ENCODE peak calls at places on chromosomes 5 and 9, in seven cellular contexts. One of them, this sample, is unnamed.

GRCh38 chr5:94423411-94423810 is 195.0 kb downstream of the KIAA0825 start:
- DNase-seq in heart left ventricle: no peak
- DNase-seq in prostate gland: no peak
- DNase-seq in lung: no peak
- DNase-seq in adrenal gland: no peak
- DNase-seq in gastrocnemius medialis: no peak
- DNase-seq in fibroblast of lung: no peak
- DNase-seq in this sample: no peak

GRCh38 chr5:43320846-43321245 is 7.6 kb upstream of the HMGCS1 start:
- DNase-seq in adrenal gland: no peak
- DNase-seq in heart left ventricle: no peak
- DNase-seq in prostate gland: no peak
- DNase-seq in gastrocnemius medialis: no peak
- DNase-seq in lung: no peak
- DNase-seq in fibroblast of lung: no peak
- DNase-seq in this sample: no peak

GRCh38 chr5:37120270-37120669 is 128.9 kb downstream of the CPLANE1 start:
- DNase-seq in fibroblast of lung: no peak
- DNase-seq in adrenal gland: no peak
- DNase-seq in gastrocnemius medialis: no peak
- DNase-seq in heart left ventricle: no peak
- DNase-seq in prostate gland: no peak
- DNase-seq in lung: no peak
- DNase-seq in this sample: no peak

GRCh38 chr5:96794757-96795156 is 13.0 kb downstream of the ERAP1 start:
- DNase-seq in heart left ventricle: no peak
- DNase-seq in fibroblast of lung: no peak
- DNase-seq in adrenal gland: no peak
- DNase-seq in lung: no peak
- DNase-seq in prostate gland: no peak
- DNase-seq in gastrocnemius medialis: no peak
- DNase-seq in this sample: no peak

GRCh38 chr9:97470076-97470475 is 31.4 kb upstream of the TMOD1 start:
- DNase-seq in prostate gland: no peak
- DNase-seq in adrenal gland: peak
- DNase-seq in gastrocnemius medialis: no peak
- DNase-seq in heart left ventricle: no peak
- DNase-seq in fibroblast of lung: no peak
- DNase-seq in lung: no peak
- DNase-seq in this sample: no peak

GRCh38 chr5:146474040-146474439 is 26.9 kb downstream of the TCERG1 start:
- DNase-seq in adrenal gland: no peak
- DNase-seq in prostate gland: no peak
- DNase-seq in lung: no peak
- DNase-seq in gastrocnemius medialis: no peak
- DNase-seq in heart left ventricle: no peak
- DNase-seq in fibroblast of lung: no peak
- DNase-seq in this sample: no peak

GRCh38 chr5:39702928-39703327 is 278.1 kb upstream of the DAB2 start:
- DNase-seq in prostate gland: no peak
- DNase-seq in adrenal gland: no peak
- DNase-seq in heart left ventricle: no peak
- DNase-seq in lung: no peak
- DNase-seq in gastrocnemius medialis: no peak
- DNase-seq in fibroblast of lung: no peak
- DNase-seq in this sample: no peak

GRCh38 chr5:61625682-61626620 is 293.9 kb downstream of the ZSWIM6 start:
- DNase-seq in prostate gland: peak
- DNase-seq in heart left ventricle: peak
- DNase-seq in lung: peak
- DNase-seq in gastrocnemius medialis: peak
- DNase-seq in adrenal gland: peak
- DNase-seq in fibroblast of lung: peak
- DNase-seq in this sample: no peak

GRCh38 chr5:54159837-54160215 is 150.5 kb downstream of the ARL15 start:
- DNase-seq in prostate gland: no peak
- DNase-seq in lung: no peak
- DNase-seq in adrenal gland: no peak
- DNase-seq in heart left ventricle: no peak
- DNase-seq in gastrocnemius medialis: no peak
- DNase-seq in fibroblast of lung: no peak
- DNase-seq in this sample: no peak

GRCh38 chr5:36492998-36493655 is 113.3 kb upstream of the SLC1A3 start:
- DNase-seq in prostate gland: no peak
- DNase-seq in adrenal gland: no peak
- DNase-seq in gastrocnemius medialis: no peak
- DNase-seq in heart left ventricle: no peak
- DNase-seq in fibroblast of lung: peak
- DNase-seq in lung: no peak
- DNase-seq in this sample: no peak

GRCh38 chr5:172010278-172010677 is 3.8 kb upstream of the FBXW11 start:
- DNase-seq in gastrocnemius medialis: no peak
- DNase-seq in adrenal gland: no peak
- DNase-seq in lung: no peak
- DNase-seq in heart left ventricle: no peak
- DNase-seq in prostate gland: no peak
- DNase-seq in fibroblast of lung: no peak
- DNase-seq in this sample: no peak

GRCh38 chr9:95284152-95284551 is 33.4 kb downstream of the FANCC start:
- DNase-seq in fibroblast of lung: peak
- DNase-seq in prostate gland: no peak
- DNase-seq in lung: no peak
- DNase-seq in adrenal gland: no peak
- DNase-seq in heart left ventricle: no peak
- DNase-seq in gastrocnemius medialis: no peak
- DNase-seq in this sample: no peak

GRCh38 chr9:112323378-112323854 is 10.0 kb downstream of the PTBP3 start:
- DNase-seq in lung: no peak
- DNase-seq in adrenal gland: no peak
- DNase-seq in gastrocnemius medialis: no peak
- DNase-seq in prostate gland: no peak
- DNase-seq in heart left ventricle: no peak
- DNase-seq in fibroblast of lung: no peak
- DNase-seq in this sample: no peak

GRCh38 chr5:98588225-98588624 is 185.2 kb upstream of the RGMB start:
- DNase-seq in adrenal gland: no peak
- DNase-seq in fibroblast of lung: peak
- DNase-seq in prostate gland: no peak
- DNase-seq in lung: no peak
- DNase-seq in heart left ventricle: no peak
- DNase-seq in gastrocnemius medialis: no peak
- DNase-seq in this sample: no peak

GRCh38 chr9:86407022-86407421 is 52.8 kb upstream of the TUT7 start:
- DNase-seq in lung: no peak
- DNase-seq in gastrocnemius medialis: no peak
- DNase-seq in prostate gland: peak
- DNase-seq in adrenal gland: peak
- DNase-seq in heart left ventricle: no peak
- DNase-seq in fibroblast of lung: peak
- DNase-seq in this sample: no peak

GRCh38 chr5:2193923-2194555 is 311.3 kb upstream of the IRX4 start:
- DNase-seq in fibroblast of lung: no peak
- DNase-seq in lung: no peak
- DNase-seq in adrenal gland: no peak
- DNase-seq in prostate gland: no peak
- DNase-seq in gastrocnemius medialis: no peak
- DNase-seq in heart left ventricle: no peak
- DNase-seq in this sample: peak

GRCh38 chr5:56069652-56070226 is 75.0 kb upstream of the IL6ST start:
- DNase-seq in heart left ventricle: no peak
- DNase-seq in prostate gland: no peak
- DNase-seq in gastrocnemius medialis: no peak
- DNase-seq in lung: no peak
- DNase-seq in adrenal gland: no peak
- DNase-seq in fibroblast of lung: no peak
- DNase-seq in this sample: no peak

GRCh38 chr9:29514336-29514735 is 1941.1 kb upstream of the C9orf72 start:
- DNase-seq in gastrocnemius medialis: no peak
- DNase-seq in prostate gland: no peak
- DNase-seq in lung: no peak
- DNase-seq in heart left ventricle: no peak
- DNase-seq in fibroblast of lung: no peak
- DNase-seq in adrenal gland: no peak
- DNase-seq in this sample: no peak

GRCh38 chr5:124156408-124157027 is 589.9 kb downstream of the ZNF608 start:
- DNase-seq in adrenal gland: no peak
- DNase-seq in gastrocnemius medialis: no peak
- DNase-seq in lung: no peak
- DNase-seq in prostate gland: no peak
- DNase-seq in heart left ventricle: no peak
- DNase-seq in fibroblast of lung: peak
- DNase-seq in this sample: no peak

GRCh38 chr5:126808619-126809018 is 31.7 kb downstream of the LMNB1 start:
- DNase-seq in gastrocnemius medialis: no peak
- DNase-seq in adrenal gland: peak
- DNase-seq in prostate gland: no peak
- DNase-seq in fibroblast of lung: peak
- DNase-seq in heart left ventricle: no peak
- DNase-seq in lung: no peak
- DNase-seq in this sample: no peak

GRCh38 chr5:78813906-78814518 is 165.4 kb upstream of the LHFPL2 start:
- DNase-seq in adrenal gland: no peak
- DNase-seq in heart left ventricle: no peak
- DNase-seq in prostate gland: no peak
- DNase-seq in gastrocnemius medialis: no peak
- DNase-seq in lung: no peak
- DNase-seq in fibroblast of lung: peak
- DNase-seq in this sample: no peak

DNA sequence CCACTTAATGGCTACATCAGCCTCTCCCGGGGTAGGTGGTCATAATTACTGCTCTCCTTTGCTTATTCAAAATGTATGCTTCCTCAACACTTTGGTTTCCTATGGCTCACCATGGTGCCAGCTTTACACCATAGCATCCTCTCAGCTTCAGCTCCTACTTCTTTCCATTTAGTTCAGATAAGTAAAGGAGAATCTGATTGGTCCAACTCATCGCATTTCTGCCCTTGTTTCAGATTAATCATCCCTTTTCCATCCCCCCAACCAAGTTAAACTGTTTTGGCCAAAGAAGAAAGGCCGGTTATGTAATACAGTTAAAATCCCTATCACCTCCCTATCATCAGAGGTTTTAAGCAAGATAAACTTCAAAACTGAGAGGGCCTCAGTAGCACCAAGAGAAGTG is 130.5 kb downstream of the CETN3 start:
- DNase-seq in prostate gland: no peak
- DNase-seq in gastrocnemius medialis: no peak
- DNase-seq in fibroblast of lung: no peak
- DNase-seq in adrenal gland: no peak
- DNase-seq in heart left ventricle: no peak
- DNase-seq in lung: no peak
- DNase-seq in this sample: no peak
- TF ChIP-seq CTCF in prostate gland: no peak
- TF ChIP-seq CTCF in gastrocnemius medialis: no peak
- TF ChIP-seq CTCF in fibroblast of lung: no peak
- TF ChIP-seq CTCF in adrenal gland: no peak
- TF ChIP-seq CTCF in heart left ventricle: no peak
- TF ChIP-seq CTCF in lung: no peak
- TF ChIP-seq CTCF in this sample: no peak

DNA sequence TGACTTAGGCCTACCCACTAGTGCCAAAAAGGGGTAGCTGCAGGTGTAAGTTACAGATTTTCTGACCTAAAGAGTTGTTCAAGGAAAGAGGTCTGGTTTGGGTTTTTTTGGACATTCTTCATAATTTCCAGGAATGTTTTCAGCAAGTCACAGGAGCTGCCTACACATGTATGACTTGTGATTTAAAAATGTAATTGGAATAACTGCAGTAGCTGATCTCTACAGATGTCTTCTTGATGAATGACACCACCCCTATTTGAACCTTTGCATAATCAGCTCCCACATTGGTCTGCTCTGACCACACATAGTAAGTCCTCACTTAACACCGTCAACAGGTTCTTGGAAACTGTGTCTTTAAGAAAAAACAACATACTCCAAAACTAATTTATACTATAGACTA is 481.4 kb downstream of the RASEF start:
- DNase-seq in prostate gland: no peak
- DNase-seq in adrenal gland: no peak
- DNase-seq in heart left ventricle: no peak
- DNase-seq in fibroblast of lung: no peak
- DNase-seq in gastrocnemius medialis: no peak
- DNase-seq in lung: no peak
- DNase-seq in this sample: no peak
- H3K27ac ChIP-seq in prostate gland: no peak
- H3K27ac ChIP-seq in adrenal gland: no peak
- H3K27ac ChIP-seq in heart left ventricle: no peak
- H3K27ac ChIP-seq in fibroblast of lung: no peak
- H3K27ac ChIP-seq in gastrocnemius medialis: no peak
- H3K27ac ChIP-seq in lung: no peak
- H3K27ac ChIP-seq in this sample: no peak

GRCh38 chr5:158739941-158740340 is 359.8 kb downstream of the EBF1 start:
- DNase-seq in gastrocnemius medialis: no peak
- DNase-seq in prostate gland: no peak
- DNase-seq in fibroblast of lung: peak
- DNase-seq in adrenal gland: no peak
- DNase-seq in lung: no peak
- DNase-seq in heart left ventricle: peak
- DNase-seq in this sample: no peak
- TF ChIP-seq CTCF in gastrocnemius medialis: peak
- TF ChIP-seq CTCF in prostate gland: no peak
- TF ChIP-seq CTCF in fibroblast of lung: peak
- TF ChIP-seq CTCF in adrenal gland: no peak
- TF ChIP-seq CTCF in lung: no peak
- TF ChIP-seq CTCF in heart left ventricle: peak
- TF ChIP-seq CTCF in this sample: peak

GRCh38 chr9:91732187-91733005 is 217.6 kb downstream of the ROR2 start:
- DNase-seq in fibroblast of lung: no peak
- DNase-seq in adrenal gland: no peak
- DNase-seq in heart left ventricle: no peak
- DNase-seq in gastrocnemius medialis: no peak
- DNase-seq in prostate gland: no peak
- DNase-seq in lung: no peak
- DNase-seq in this sample: no peak

GRCh38 chr9:91730806-91731205 is 219.2 kb downstream of the ROR2 start:
- DNase-seq in gastrocnemius medialis: no peak
- DNase-seq in fibroblast of lung: no peak
- DNase-seq in adrenal gland: no peak
- DNase-seq in prostate gland: no peak
- DNase-seq in heart left ventricle: no peak
- DNase-seq in lung: no peak
- DNase-seq in this sample: no peak

GRCh38 chr9:91727316-91727861 is 222.6 kb downstream of the ROR2 start:
- DNase-seq in adrenal gland: peak
- DNase-seq in gastrocnemius medialis: no peak
- DNase-seq in lung: no peak
- DNase-seq in heart left ventricle: no peak
- DNase-seq in fibroblast of lung: peak
- DNase-seq in prostate gland: no peak
- DNase-seq in this sample: no peak

GRCh38 chr9:91727972-91728371 is 222.1 kb downstream of the ROR2 start:
- DNase-seq in gastrocnemius medialis: no peak
- DNase-seq in lung: no peak
- DNase-seq in adrenal gland: no peak
- DNase-seq in fibroblast of lung: no peak
- DNase-seq in prostate gland: no peak
- DNase-seq in heart left ventricle: no peak
- DNase-seq in this sample: no peak

DNA sequence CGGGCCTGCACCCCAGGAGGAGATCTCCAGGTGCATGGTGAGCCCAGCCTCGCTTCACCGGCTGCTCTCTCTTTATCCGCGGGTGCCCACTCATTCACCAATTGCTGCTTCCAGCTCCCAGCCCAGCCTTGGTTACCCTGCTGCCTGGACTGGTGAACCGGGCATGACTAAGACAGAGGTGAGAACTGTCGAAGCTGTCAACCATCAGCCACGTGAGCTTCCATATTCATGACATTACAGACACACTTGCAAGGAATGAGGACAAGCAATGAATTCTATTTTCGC is 220.5 kb downstream of the ROR2 start:
- DNase-seq in lung: no peak
- DNase-seq in gastrocnemius medialis: no peak
- DNase-seq in adrenal gland: no peak
- DNase-seq in prostate gland: no peak
- DNase-seq in fibroblast of lung: no peak
- DNase-seq in heart left ventricle: no peak
- DNase-seq in this sample: no peak
- H3K27ac ChIP-seq in lung: no peak
- H3K27ac ChIP-seq in gastrocnemius medialis: no peak
- H3K27ac ChIP-seq in adrenal gland: no peak
- H3K27ac ChIP-seq in prostate gland: peak
- H3K27ac ChIP-seq in fibroblast of lung: no peak
- H3K27ac ChIP-seq in heart left ventricle: peak
- H3K27ac ChIP-seq in this sample: no peak

This sample was measured in coronary artery.